ENCODE peak calls at places on chromosomes 16 and 17, in five cellular contexts. N, O, P, B and J are unnamed samples.

GRCh38 chr16:88730632-88731607 is 24.6 kb downstream of the CTU2 start:
- DNase-seq in N (peak), O (no peak), P (no peak), B (no peak), J (no peak)

GRCh38 chr17:61475726-61476125 is 23.5 kb downstream of the TBX4 start:
- DNase-seq in N (no peak), O (no peak), P (peak), B (peak), J (peak)

GRCh38 chr17:82878545-82878944 is 38.7 kb upstream of the ZNF750 start:
- DNase-seq in N (no peak), O (no peak), P (no peak), B (no peak), J (no peak)

GRCh38 chr17:37116802-37117201 is 168.0 kb downstream of the AATF start:
- DNase-seq in N (no peak), O (no peak), P (no peak), B (no peak), J (no peak)

GRCh38 chr17:27821318-27821717 is 21.0 kb upstream of the NOS2 start:
- DNase-seq in N (no peak), O (no peak), P (no peak), B (no peak), J (no peak)

GRCh38 chr17:36932383-36933173 is 4.7 kb upstream of the LHX1 start:
- DNase-seq in N (no peak), O (no peak), P (no peak), B (no peak), J (no peak)

GRCh38 chr17:31357831-31358400 is 33.6 kb upstream of the RAB11FIP4 start:
- DNase-seq in N (no peak), O (no peak), P (no peak), B (no peak), J (no peak)

GRCh38 chr17:47338026-47338425 is 14.3 kb downstream of the EFCAB13 start:
- DNase-seq in N (no peak), O (no peak), P (no peak), B (no peak), J (no peak)

GRCh38 chr17:73232587-73233373 is 28.9 kb downstream of the CPSF4L start:
- DNase-seq in N (peak), O (no peak), P (peak), B (peak), J (peak)

GRCh38 chr17:56633681-56634080 is 40.2 kb downstream of the NOG start:
- DNase-seq in N (no peak), O (no peak), P (no peak), B (no peak), J (no peak)

GRCh38 chr16:56866955-56867830 is 2.2 kb downstream of the SLC12A3 start:
- DNase-seq in N (peak), O (no peak), P (peak), B (peak), J (peak)

GRCh38 chr17:71032746-71033273 is 863.5 kb downstream of the KCNJ2 start:
- DNase-seq in N (no peak), O (no peak), P (no peak), B (no peak), J (no peak)

GRCh38 chr17:15453782-15454181 is 13.6 kb downstream of the CDRT4 start:
- DNase-seq in N (no peak), O (no peak), P (peak), B (no peak), J (no peak)

GRCh38 chr17:17204041-17204591 is 2.0 kb downstream of the PLD6 start:
- DNase-seq in N (no peak), O (no peak), P (no peak), B (no peak), J (peak)

GRCh38 chr16:83952587-83952939 is 477 bp upstream of the OSGIN1 start:
- DNase-seq in N (no peak), O (no peak), P (no peak), B (peak), J (no peak)

GRCh38 chr16:87127061-87127765 is 190.0 kb downstream of the C16orf95 start:
- DNase-seq in N (peak), O (no peak), P (no peak), B (peak), J (peak)

GRCh38 chr17:38541281-38541680 is 64.5 kb downstream of the SRCIN1 start:
- DNase-seq in N (no peak), O (no peak), P (no peak), B (no peak), J (no peak)